ENCODE peak calls at places on chromosomes 4 and X, in nine cellular contexts. Q is left ventricle myocardium inferior, H is GM23338, Y is RWPE1, O is brain microvascular endothelial cell, G is HFF-Myc, R is GM20000, D is astrocyte, T is SK-N-SH. U is an unnamed sample.

GRCh38 chr4:81330018-81330417 is 115.0 kb upstream of the PRKG2 start:
- DNase-seq in Q (no peak), H (no peak), Y (no peak), O (no peak), G (no peak), R (no peak), D (no peak), T (no peak), U (no peak)

GRCh38 chr4:128635141-128635911 is 174.2 kb upstream of the JADE1 start:
- DNase-seq in Q (peak; percentile 89), H (no peak), Y (no peak), O (no peak), G (no peak), R (no peak), D (peak; percentile 96), T (no peak), U (no peak)

GRCh38 chr4:184282251-184282713 is 64.6 kb upstream of the ENPP6 start:
- DNase-seq in Q (no peak), H (peak; percentile 54), Y (peak; percentile 86), O (no peak), G (no peak), R (no peak), D (no peak), T (no peak), U (peak; percentile 31)

GRCh38 chr4:184007891-184008290 is 102.8 kb downstream of the STOX2 start:
- DNase-seq in Q (no peak), H (no peak), Y (no peak), O (no peak), G (no peak), R (no peak), D (peak; percentile 25), T (no peak), U (no peak)

GRCh38 chrX:77087529-77088169 is 359.5 kb upstream of the FGF16 start:
- DNase-seq in Q (no peak), H (no peak), Y (no peak), O (peak; percentile 32), G (no peak), R (no peak), D (peak; percentile 12), T (no peak), U (no peak)

GRCh38 chr4:48139688-48140087 is 5.6 kb upstream of the TXK start:
- DNase-seq in Q (no peak), H (no peak), Y (no peak), O (no peak), G (no peak), R (no peak), D (no peak), T (no peak), U (no peak)

GRCh38 chr4:119693127-119693526 is 64.5 kb upstream of the PDE5A start:
- DNase-seq in Q (no peak), H (no peak), Y (no peak), O (no peak), G (no peak), R (no peak), D (no peak), T (no peak), U (no peak)

GRCh38 chr4:37991623-37992410 is 31.6 kb downstream of the PTTG2 start:
- DNase-seq in Q (no peak), H (peak; percentile 33), Y (no peak), O (no peak), G (no peak), R (no peak), D (no peak), T (no peak), U (no peak)

GRCh38 chr4:99835942-99836341 is 19.3 kb downstream of the DAPP1 start:
- DNase-seq in Q (no peak), H (no peak), Y (no peak), O (no peak), G (no peak), R (no peak), D (no peak), T (no peak), U (no peak)

GRCh38 chrX:68504237-68504636 is 5.4 kb downstream of the YIPF6 start:
- DNase-seq in Q (no peak), H (no peak), Y (peak; percentile 58), O (peak; percentile 73), G (no peak), R (no peak), D (peak; percentile 77), T (no peak), U (no peak)

DNA sequence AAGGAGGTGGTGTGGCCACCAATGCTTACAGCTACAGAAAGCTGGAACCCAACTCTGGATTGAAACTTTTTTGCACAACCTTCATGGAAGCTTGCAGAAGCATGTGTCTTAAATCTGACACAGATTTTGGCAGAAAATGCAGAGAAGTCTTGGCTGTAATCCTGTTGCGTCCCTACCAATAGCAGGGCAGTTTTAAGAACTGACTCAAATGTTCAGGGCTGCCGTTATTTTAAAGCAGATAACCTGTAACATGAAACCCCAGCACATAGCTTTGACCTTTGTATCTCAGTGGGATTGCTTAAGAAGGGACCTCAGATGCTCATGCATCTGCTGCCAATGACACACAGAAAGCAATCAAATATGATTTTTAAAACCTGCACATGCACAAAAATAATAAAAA is at the start of gene VEGFD:
- DNase-seq in Q (no peak), H (peak; percentile 9), Y (no peak), O (peak; percentile 2), G (no peak), R (no peak), D (peak; percentile 24), T (no peak), U (no peak)
- TF ChIP-seq CTCF in Q (no peak), H (no peak), Y (no peak), O (no peak), G (no peak), R (no peak), D (no peak), T (no peak), U (no peak)

DNA sequence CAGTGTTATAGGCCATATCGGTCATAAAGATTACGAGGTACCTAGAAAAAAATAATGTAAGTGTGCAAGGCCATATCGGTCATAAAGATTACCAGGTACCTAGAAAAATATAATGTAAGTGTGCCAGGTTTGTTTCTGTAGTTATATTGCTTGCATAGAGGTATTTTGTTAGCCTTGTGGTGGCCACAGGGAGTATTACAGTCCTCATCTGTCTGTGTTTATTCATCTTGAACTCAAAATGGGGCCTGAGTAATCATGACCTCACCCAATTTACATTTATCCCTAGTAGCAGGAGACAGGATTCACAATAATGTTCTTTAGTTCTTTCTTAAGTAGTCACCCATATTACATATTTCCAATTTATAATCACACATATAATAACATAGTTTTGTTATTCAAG is 459.7 kb downstream of the MID1IP1 start:
- DNase-seq in Q (no peak), H (no peak), Y (no peak), O (peak; percentile 13), G (no peak), R (no peak), D (peak; percentile 38), T (no peak), U (no peak)
- TF ChIP-seq CTCF in Q (no peak), H (no peak), Y (no peak), O (no peak), G (no peak), R (no peak), D (no peak), T (no peak), U (no peak)

DNA sequence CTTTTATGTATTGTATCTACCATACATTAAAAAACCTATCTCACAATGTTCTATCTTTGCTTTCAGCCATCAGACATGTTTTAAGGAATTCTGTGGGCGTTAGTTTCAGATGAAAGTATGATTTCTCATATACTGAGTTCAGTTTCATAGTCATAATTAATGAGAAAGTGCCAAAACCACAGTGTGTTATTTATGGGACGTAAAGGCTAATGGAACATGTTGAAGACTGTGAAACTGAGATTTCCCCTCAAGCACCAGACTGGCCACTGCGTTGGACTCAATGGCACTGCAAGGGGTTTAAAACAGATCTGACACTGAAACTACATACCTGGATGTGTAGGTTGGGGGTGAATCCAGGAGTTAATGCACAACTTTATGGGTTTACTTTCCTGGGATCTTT is 32.0 kb downstream of the F8 start:
- DNase-seq in Q (no peak), H (no peak), Y (no peak), O (no peak), G (no peak), R (no peak), D (no peak), T (no peak), U (no peak)
- TF ChIP-seq CTCF in Q (no peak), H (no peak), Y (no peak), O (no peak), G (no peak), R (no peak), D (no peak), T (no peak), U (no peak)

DNA sequence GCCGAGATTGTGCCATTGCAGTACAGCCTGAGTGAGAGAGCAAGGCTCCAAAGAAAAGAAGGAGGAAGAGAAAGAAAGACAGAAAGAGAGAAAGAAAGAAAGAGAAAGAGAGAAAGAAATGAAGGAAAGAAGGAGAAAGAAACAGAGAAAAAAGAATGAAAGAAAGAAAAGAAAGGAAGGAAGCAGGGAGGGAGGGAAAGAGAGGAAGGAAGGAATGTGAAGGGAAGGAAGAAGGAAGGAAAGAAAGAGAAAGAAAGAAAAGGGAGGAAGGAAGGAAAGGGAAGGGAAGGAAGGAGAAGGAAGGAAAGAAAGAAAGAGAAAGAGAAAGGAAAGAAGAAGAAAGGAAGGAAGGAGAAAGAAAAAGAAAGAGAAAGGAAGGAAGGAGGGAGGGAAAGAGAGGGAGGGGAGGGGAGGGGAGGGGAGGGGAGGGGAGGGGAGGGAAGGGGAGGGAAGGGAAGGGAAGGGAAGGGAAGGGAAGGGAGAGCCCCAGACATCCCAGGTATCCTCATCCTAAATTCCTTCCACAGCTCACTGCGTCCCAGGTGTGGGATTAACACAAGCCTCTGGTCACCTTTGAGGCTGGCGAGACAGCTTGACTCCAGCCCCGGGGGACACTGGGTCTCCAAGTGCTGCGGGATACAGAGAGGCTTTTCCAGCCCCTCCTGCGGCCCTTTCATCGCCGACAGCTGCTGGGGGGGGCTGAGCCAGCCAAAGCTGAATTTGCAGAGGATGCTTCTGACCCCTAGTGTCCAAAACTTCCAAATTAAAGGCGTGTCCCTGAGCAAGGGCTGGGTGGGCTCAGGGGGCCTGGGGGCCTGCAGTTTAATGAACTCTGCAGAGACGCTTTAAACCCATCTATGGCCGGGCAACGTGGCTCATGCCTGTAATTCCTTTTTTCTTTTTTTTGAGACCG is 24.2 kb upstream of the CSF2RA start:
- DNase-seq in Q (no peak), H (peak; percentile 83), Y (no peak), O (no peak), G (no peak), R (no peak), D (no peak), T (no peak), U (no peak)
- TF ChIP-seq CTCF in Q (no peak), H (peak; percentile 59), Y (no peak), O (no peak), G (peak; percentile 20), R (no peak), D (no peak), T (peak; percentile 30), U (no peak)

GRCh38 chr4:106809083-106809482 is 227.0 kb downstream of the DKK2 start:
- DNase-seq in Q (no peak), H (peak; percentile 35), Y (peak; percentile 28), O (peak; percentile 66), G (peak; percentile 33), R (no peak), D (peak; percentile 43), T (peak; percentile 4), U (no peak)
- TF ChIP-seq CTCF in Q (peak; percentile 34), H (peak; percentile 55), Y (peak; percentile 50), O (peak; percentile 58), G (peak; percentile 42), R (no peak), D (peak; percentile 32), T (peak; percentile 54), U (no peak)

DNA sequence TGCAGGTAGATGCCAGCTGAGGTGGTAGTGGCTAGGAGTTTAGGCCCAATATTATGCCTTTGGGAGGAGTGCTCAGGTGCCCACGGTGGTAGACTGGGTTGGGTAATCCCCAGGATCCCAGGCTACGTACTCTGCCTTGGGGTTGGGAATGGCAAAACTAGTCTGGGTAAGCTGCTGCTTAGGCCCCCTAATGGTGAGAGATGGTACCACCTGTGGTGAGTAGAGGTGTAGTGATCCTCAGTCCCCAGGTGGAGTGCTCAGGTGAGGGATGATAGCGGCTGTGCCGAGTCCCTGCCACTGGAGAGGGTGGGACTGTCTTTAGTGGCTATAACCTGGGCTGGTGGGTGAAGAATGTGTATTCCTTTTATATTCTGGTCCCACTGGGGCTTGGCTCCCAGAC is 75.2 kb downstream of the IL1RAPL2 start:
- DNase-seq in Q (no peak), H (peak; percentile 59), Y (no peak), O (no peak), G (no peak), R (no peak), D (no peak), T (peak; percentile 4), U (no peak)
- TF ChIP-seq CTCF in Q (no peak), H (peak; percentile 42), Y (no peak), O (no peak), G (no peak), R (no peak), D (no peak), T (peak; percentile 16), U (no peak)